ENCODE peak calls at places on chromosome 4, in four cellular contexts. V is heart left ventricle, J is breast epithelium, I is K562. R is an unnamed sample.

GRCh38 chr4:3168029-3168428 is 80.9 kb upstream of the MSANTD1 start:
- DNase-seq in I (no peak), V (no peak), J (no peak), R (no peak)

GRCh38 chr4:27692098-27692679 is 831.5 kb downstream of the STIM2 start:
- DNase-seq in I (no peak), J (no peak), V (no peak), R (no peak)

GRCh38 chr4:128427832-128428366 is 140.3 kb upstream of the PGRMC2 start:
- DNase-seq in J (no peak), I (peak), V (no peak), R (no peak)

GRCh38 chr4:72084587-72085011 is 52.8 kb downstream of the NPFFR2 start:
- DNase-seq in I (no peak), J (no peak), V (no peak), R (no peak)

GRCh38 chr4:88965053-88965452 is 91.9 kb downstream of the FAM13A start:
- DNase-seq in V (no peak), J (no peak), I (no peak), R (no peak)

GRCh38 chr4:188145626-188146025 is 6.4 kb downstream of the TRIML1 start:
- DNase-seq in V (no peak), J (no peak), I (no peak), R (peak)

GRCh38 chr4:108210989-108211725 is 42.4 kb upstream of the LEF1 start:
- DNase-seq in V (no peak), I (no peak), J (no peak), R (no peak)

GRCh38 chr4:134634301-134634700 is 432.7 kb upstream of the PABPC4L start:
- DNase-seq in V (no peak), I (no peak), J (no peak), R (no peak)

GRCh38 chr4:155809835-155810234 is 51.0 kb downstream of the GUCY1B1 start:
- DNase-seq in I (peak), V (no peak), J (no peak), R (no peak)

GRCh38 chr4:143617994-143618679 is 82.3 kb downstream of the FREM3 start:
- DNase-seq in J (no peak), I (no peak), V (no peak), R (no peak)

GRCh38 chr4:148079945-148080344 is 348.1 kb downstream of the ARHGAP10 start:
- DNase-seq in J (no peak), V (no peak), I (no peak), R (peak)

GRCh38 chr4:117135634-117136354 is 50.4 kb upstream of the TRAM1L1 start:
- DNase-seq in J (no peak), V (no peak), I (no peak), R (no peak)

DNA sequence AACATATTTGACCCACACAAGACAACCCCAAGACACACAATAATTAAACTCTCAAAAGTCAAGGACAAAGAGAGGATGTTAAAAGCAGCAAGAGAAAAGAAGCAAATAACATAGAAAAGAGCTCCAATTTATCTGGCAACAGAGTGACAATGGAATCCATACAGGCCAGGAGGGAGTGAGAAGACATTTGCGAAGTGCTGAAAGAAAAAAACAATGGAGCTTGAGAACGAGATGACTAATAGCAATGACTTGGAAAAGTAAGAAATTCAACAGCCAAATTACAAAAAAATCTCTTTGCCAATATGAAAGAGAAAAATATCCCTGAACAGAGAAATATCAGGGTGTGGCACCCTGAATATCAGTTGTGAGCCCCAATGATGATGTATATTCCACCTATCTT is 61.6 kb downstream of the MAD2L1 start:
- DNase-seq in J (no peak), I (no peak), V (no peak), R (no peak)
- TF ChIP-seq POLR2A in J (no peak), I (no peak), V (no peak), R (no peak)

GRCh38 chr4:169005453-169006099 is 4.5 kb downstream of the CBR4 start:
- DNase-seq in I (no peak), J (no peak), V (no peak), R (no peak)

GRCh38 chr4:169010125-169011023 is at the start of gene CBR4:
- DNase-seq in I (peak), J (peak), V (peak), R (peak)

GRCh38 chr4:169009281-169010124 is 552 bp downstream of the CBR4 start:
- DNase-seq in V (peak), J (peak), I (peak), R (peak)

GRCh38 chr4:169012049-169012448 is 2.0 kb upstream of the CBR4 start:
- DNase-seq in J (no peak), V (no peak), I (no peak), R (no peak)

GRCh38 chr4:169008478-169008877 is 1.6 kb downstream of the CBR4 start:
- DNase-seq in I (no peak), V (no peak), J (no peak), R (no peak)
- H3K4me3 ChIP-seq in I (peak), V (peak), J (peak), R (no peak)

GRCh38 chr4:164770051-164770724 is 16.3 kb downstream of the SMIM31 start:
- DNase-seq in I (no peak), V (no peak), J (no peak), R (no peak)

GRCh38 chr4:164771088-164771487 is 17.2 kb downstream of the SMIM31 start:
- DNase-seq in V (no peak), J (no peak), I (no peak), R (no peak)

GRCh38 chr4:164765096-164765495 is 11.2 kb downstream of the SMIM31 start:
- DNase-seq in J (no peak), I (no peak), V (no peak), R (no peak)

GRCh38 chr4:164772076-164772475 is 18.1 kb downstream of the SMIM31 start:
- DNase-seq in V (no peak), I (no peak), J (no peak), R (no peak)

GRCh38 chr4:164768516-164768915 is 14.6 kb downstream of the SMIM31 start:
- DNase-seq in J (no peak), V (no peak), I (no peak), R (no peak)
- TF ChIP-seq CTCF in J (no peak), V (no peak), I (no peak), R (no peak)

DNA sequence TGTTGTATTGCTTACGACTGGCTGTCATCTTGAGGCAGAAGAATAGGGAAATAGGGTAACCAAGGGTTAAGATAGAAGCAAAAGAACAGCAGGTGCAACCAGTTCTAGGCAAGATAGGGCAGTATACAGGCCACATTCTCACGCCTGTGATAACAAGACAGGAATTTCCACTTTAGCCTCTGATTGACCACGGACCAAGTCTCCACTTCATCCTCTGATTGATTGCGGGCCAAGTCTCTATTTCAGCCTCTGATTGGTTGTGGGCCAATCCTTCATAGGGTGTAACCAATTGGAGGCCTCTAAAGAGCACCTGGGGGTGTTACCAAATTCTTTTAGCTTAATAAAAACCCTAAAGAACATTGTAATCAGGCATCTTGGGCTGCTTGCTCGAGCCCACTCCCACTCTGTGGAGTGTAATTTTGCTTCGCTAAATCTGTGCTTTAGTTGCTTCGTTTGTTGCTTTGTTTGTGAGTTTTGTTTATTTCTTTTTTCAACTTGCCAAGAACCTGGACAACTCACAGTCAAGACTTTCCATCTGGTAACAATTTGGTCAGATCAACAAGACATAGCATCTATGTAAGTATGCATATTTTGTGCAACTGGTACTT is 8.7 kb upstream of the TBC1D9 start:
- DNase-seq in V (no peak), J (no peak), I (no peak), R (no peak)
- TF ChIP-seq POLR2A in V (no peak), J (no peak), I (no peak), R (no peak)

DNA sequence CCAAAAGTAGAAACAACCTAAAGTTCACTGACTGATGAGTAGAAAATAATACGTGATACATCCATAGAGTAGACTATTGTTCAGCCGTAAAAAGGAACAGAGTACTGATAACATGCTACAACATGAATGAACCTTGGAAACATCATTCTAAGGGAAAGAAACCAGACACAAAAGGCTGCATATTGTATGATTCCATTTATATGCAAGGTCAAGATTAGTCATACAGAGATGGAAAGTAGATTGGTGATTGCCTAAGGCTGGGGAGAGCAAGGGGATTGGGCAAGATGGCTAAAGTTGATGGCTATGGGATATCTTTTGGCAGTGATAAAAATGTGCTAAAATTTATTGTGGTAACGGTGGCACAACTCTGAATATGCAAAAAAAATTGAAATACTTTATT is 209.1 kb downstream of the RELL1 start:
- DNase-seq in I (no peak), J (no peak), V (no peak), R (no peak)
- H3K4me3 ChIP-seq in I (no peak), J (no peak), V (no peak), R (no peak)

DNA sequence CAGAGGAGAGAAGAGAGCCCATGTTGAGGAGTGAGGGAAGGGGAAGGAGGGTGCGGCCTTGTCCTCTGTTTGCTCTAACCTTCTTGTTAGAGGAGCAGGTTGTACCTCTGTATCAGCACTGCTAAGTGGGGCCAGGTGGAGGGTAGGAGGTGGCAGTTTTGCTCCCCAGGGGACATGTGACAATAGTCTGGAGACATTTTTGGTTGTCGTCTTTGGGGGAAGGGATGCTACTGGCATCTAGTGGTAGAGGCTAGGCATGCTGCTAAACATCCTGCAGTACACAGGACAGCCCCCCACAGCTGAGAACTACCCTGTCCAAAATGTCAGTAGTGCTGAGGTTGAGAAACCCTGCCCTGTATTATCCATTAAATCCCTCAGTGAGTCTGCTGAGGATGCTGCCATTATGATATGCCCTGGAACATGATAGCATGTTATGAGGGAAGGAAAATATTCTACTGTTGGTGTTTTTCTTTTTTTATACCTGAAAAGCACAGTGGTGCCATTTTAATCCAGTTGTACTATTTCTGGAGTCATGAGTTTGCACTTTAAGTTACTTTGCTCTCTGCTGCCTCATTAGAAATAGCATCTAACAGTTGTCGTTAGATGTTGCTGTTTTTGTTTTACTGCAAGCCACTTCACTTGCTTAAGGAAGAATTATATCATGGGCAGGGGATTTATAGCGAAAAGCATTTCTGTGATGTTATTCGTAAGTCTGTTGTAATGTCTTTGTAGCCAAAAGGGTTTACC is 90.6 kb downstream of the LRP2BP start:
- DNase-seq in I (no peak), V (no peak), J (no peak), R (no peak)
- TF ChIP-seq CTCF in I (peak), V (peak), J (no peak), R (no peak)

GRCh38 chr4:140153744-140154571 is at the start of gene MAML3:
- DNase-seq in V (peak), J (peak), I (peak), R (peak)
- TF ChIP-seq POLR2A in V (peak), J (peak), I (peak), R (no peak)

GRCh38 chr4:113355550-113356371 is 306.3 kb downstream of the ANK2 start:
- DNase-seq in V (peak), J (no peak), I (no peak), R (no peak)
- H3K4me3 ChIP-seq in V (peak), J (no peak), I (no peak), R (no peak)

GRCh38 chr4:149754526-149754925 is 61.1 kb downstream of the IQCM start:
- DNase-seq in V (no peak), I (no peak), J (no peak), R (no peak)

GRCh38 chr4:149751174-149751573 is 64.5 kb downstream of the IQCM start:
- DNase-seq in V (no peak), J (no peak), I (no peak), R (no peak)

GRCh38 chr4:149752729-149753128 is 62.9 kb downstream of the IQCM start:
- DNase-seq in J (no peak), I (no peak), V (no peak), R (no peak)

GRCh38 chr4:149755969-149756368 is 59.7 kb downstream of the IQCM start:
- DNase-seq in V (no peak), J (no peak), I (no peak), R (no peak)
- TF ChIP-seq CTCF in V (no peak), J (no peak), I (no peak), R (no peak)

DNA sequence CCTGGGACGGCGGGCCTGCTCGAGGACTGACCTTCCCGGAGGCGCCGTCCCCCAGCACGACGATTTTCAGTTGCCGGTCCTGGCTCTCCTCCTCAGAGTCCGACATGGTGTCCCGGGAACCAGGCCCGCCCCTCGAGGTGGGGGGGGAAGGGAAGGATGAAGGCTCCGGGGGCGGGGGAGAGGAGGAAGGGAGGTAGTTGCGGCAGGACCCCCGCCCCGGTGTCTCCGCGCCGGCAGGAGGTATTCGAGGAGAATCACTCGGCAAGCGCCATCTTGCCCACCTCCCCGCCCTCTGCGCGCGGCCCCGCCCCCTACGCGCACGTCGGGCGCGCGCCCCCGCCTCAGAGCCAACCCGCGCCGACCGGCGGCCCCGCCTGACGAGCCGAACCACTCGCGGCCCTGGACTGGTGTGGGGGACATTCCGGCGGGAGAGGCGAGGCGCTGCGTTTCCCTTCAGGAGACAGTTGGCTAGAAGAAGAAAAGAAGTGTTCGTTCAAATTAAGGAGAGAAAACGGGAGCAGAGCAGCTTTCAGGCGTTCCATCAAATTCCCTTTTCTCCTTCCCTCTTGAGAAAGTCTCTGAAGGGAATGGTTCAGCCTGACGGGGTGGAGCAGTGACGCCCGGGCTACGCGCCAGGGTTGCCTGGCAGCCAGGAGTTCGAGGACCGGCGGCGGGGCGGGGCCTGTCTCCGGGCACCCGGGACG is at the start of gene RAB28:
- DNase-seq in J (peak), V (peak), I (peak), R (peak)
- TF ChIP-seq POLR2A in J (no peak), V (peak), I (peak), R (no peak)